ENCODE peak calls at places on chromosomes 3 and 15, in eight cellular contexts. One of them, this sample, is unnamed.

GRCh38 chr15:54256190-54256589 is 277.9 kb downstream of the UNC13C start:
- ATAC-seq in HCT116: no peak
- ATAC-seq in right lobe of liver: no peak
- ATAC-seq in heart left ventricle: no peak
- ATAC-seq in upper lobe of left lung: no peak
- ATAC-seq in body of pancreas: no peak
- ATAC-seq in A549: no peak
- ATAC-seq in HepG2: no peak
- ATAC-seq in this sample: no peak

GRCh38 chr3:128404276-128405062 is 62.2 kb downstream of the DNAJB8 start:
- ATAC-seq in HepG2: no peak
- ATAC-seq in upper lobe of left lung: no peak
- ATAC-seq in heart left ventricle: peak
- ATAC-seq in HCT116: peak
- ATAC-seq in right lobe of liver: no peak
- ATAC-seq in body of pancreas: no peak
- ATAC-seq in A549: no peak
- ATAC-seq in this sample: no peak

GRCh38 chr15:69892351-69892750 is 205.4 kb downstream of the TLE3 start:
- ATAC-seq in HCT116: no peak
- ATAC-seq in heart left ventricle: no peak
- ATAC-seq in HepG2: no peak
- ATAC-seq in upper lobe of left lung: no peak
- ATAC-seq in A549: no peak
- ATAC-seq in body of pancreas: no peak
- ATAC-seq in right lobe of liver: no peak
- ATAC-seq in this sample: no peak

GRCh38 chr3:123138819-123139517 is 62.8 kb upstream of the SEC22A start:
- ATAC-seq in HCT116: no peak
- ATAC-seq in upper lobe of left lung: no peak
- ATAC-seq in HepG2: no peak
- ATAC-seq in A549: no peak
- ATAC-seq in body of pancreas: no peak
- ATAC-seq in heart left ventricle: no peak
- ATAC-seq in right lobe of liver: no peak
- ATAC-seq in this sample: no peak

GRCh38 chr15:23648920-23649515 is 1.4 kb upstream of the MAGEL2 start:
- ATAC-seq in body of pancreas: peak
- ATAC-seq in HCT116: peak
- ATAC-seq in HepG2: peak
- ATAC-seq in A549: peak
- ATAC-seq in upper lobe of left lung: no peak
- ATAC-seq in right lobe of liver: peak
- ATAC-seq in heart left ventricle: no peak
- ATAC-seq in this sample: no peak

GRCh38 chr3:69097407-69098086 is 12.8 kb downstream of the ARL6IP5 start:
- ATAC-seq in right lobe of liver: no peak
- ATAC-seq in heart left ventricle: no peak
- ATAC-seq in body of pancreas: no peak
- ATAC-seq in A549: no peak
- ATAC-seq in HCT116: no peak
- ATAC-seq in upper lobe of left lung: peak
- ATAC-seq in HepG2: no peak
- ATAC-seq in this sample: no peak

GRCh38 chr3:111684640-111685039 is 89.5 kb upstream of the ZBED2 start:
- ATAC-seq in right lobe of liver: no peak
- ATAC-seq in HepG2: no peak
- ATAC-seq in HCT116: no peak
- ATAC-seq in heart left ventricle: no peak
- ATAC-seq in body of pancreas: no peak
- ATAC-seq in A549: no peak
- ATAC-seq in upper lobe of left lung: no peak
- ATAC-seq in this sample: no peak

GRCh38 chr3:195895078-195895899 is 13.1 kb downstream of the TNK2 start:
- ATAC-seq in HCT116: peak
- ATAC-seq in upper lobe of left lung: no peak
- ATAC-seq in HepG2: peak
- ATAC-seq in body of pancreas: peak
- ATAC-seq in A549: peak
- ATAC-seq in right lobe of liver: peak
- ATAC-seq in heart left ventricle: peak
- ATAC-seq in this sample: peak

GRCh38 chr3:142578309-142579223 is at the start of gene ATR:
- ATAC-seq in HCT116: peak
- ATAC-seq in right lobe of liver: peak
- ATAC-seq in upper lobe of left lung: peak
- ATAC-seq in HepG2: peak
- ATAC-seq in body of pancreas: peak
- ATAC-seq in heart left ventricle: peak
- ATAC-seq in A549: peak
- ATAC-seq in this sample: peak
- TF ChIP-seq POLR2A in HCT116: peak
- TF ChIP-seq POLR2A in right lobe of liver: peak
- TF ChIP-seq POLR2A in upper lobe of left lung: peak
- TF ChIP-seq POLR2A in HepG2: peak
- TF ChIP-seq POLR2A in body of pancreas: peak
- TF ChIP-seq POLR2A in heart left ventricle: no peak
- TF ChIP-seq POLR2A in A549: peak
- TF ChIP-seq POLR2A in this sample: peak

GRCh38 chr3:152157337-152157736 is 111.4 kb upstream of the MBNL1 start:
- ATAC-seq in body of pancreas: no peak
- ATAC-seq in upper lobe of left lung: no peak
- ATAC-seq in right lobe of liver: no peak
- ATAC-seq in HepG2: no peak
- ATAC-seq in HCT116: no peak
- ATAC-seq in A549: no peak
- ATAC-seq in heart left ventricle: no peak
- ATAC-seq in this sample: no peak

GRCh38 chr3:152156880-152157279 is 111.8 kb upstream of the MBNL1 start:
- ATAC-seq in upper lobe of left lung: no peak
- ATAC-seq in HCT116: no peak
- ATAC-seq in right lobe of liver: no peak
- ATAC-seq in A549: no peak
- ATAC-seq in heart left ventricle: no peak
- ATAC-seq in body of pancreas: no peak
- ATAC-seq in HepG2: no peak
- ATAC-seq in this sample: no peak

GRCh38 chr3:152155654-152156053 is 113.1 kb upstream of the MBNL1 start:
- ATAC-seq in right lobe of liver: no peak
- ATAC-seq in body of pancreas: no peak
- ATAC-seq in A549: no peak
- ATAC-seq in upper lobe of left lung: no peak
- ATAC-seq in HCT116: no peak
- ATAC-seq in HepG2: no peak
- ATAC-seq in heart left ventricle: no peak
- ATAC-seq in this sample: no peak

GRCh38 chr3:152160350-152161011 is 108.2 kb upstream of the MBNL1 start:
- ATAC-seq in body of pancreas: no peak
- ATAC-seq in right lobe of liver: no peak
- ATAC-seq in HepG2: no peak
- ATAC-seq in upper lobe of left lung: no peak
- ATAC-seq in HCT116: no peak
- ATAC-seq in heart left ventricle: no peak
- ATAC-seq in A549: no peak
- ATAC-seq in this sample: no peak

DNA sequence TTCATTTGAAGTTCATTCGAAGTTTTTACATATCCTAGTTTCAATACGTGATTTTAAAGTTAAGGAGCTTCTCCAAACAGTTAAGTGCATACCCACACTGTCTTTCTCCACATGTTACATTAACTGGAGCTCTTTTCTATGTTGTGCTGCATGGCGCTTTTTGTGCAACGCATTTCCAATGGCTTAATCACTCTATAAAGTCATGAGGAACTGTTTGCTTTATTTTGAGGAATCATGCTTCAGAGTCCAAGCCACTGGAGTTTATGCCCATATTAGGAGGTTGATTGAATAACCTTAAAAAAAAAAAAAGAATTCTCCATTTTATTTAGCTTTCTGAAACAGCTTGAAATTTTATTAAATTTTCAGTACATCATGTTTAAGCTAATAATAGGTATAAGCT is 109.4 kb upstream of the MBNL1 start:
- ATAC-seq in HepG2: no peak
- ATAC-seq in right lobe of liver: no peak
- ATAC-seq in heart left ventricle: no peak
- ATAC-seq in HCT116: no peak
- ATAC-seq in upper lobe of left lung: no peak
- ATAC-seq in body of pancreas: no peak
- ATAC-seq in A549: peak
- ATAC-seq in this sample: peak
- TF ChIP-seq POLR2A in HepG2: no peak
- TF ChIP-seq POLR2A in right lobe of liver: no peak
- TF ChIP-seq POLR2A in heart left ventricle: no peak
- TF ChIP-seq POLR2A in HCT116: no peak
- TF ChIP-seq POLR2A in upper lobe of left lung: no peak
- TF ChIP-seq POLR2A in body of pancreas: no peak
- TF ChIP-seq POLR2A in A549: no peak
- TF ChIP-seq POLR2A in this sample: no peak

GRCh38 chr3:138172625-138173024 is 2.1 kb downstream of the DBR1 start:
- ATAC-seq in HCT116: no peak
- ATAC-seq in right lobe of liver: no peak
- ATAC-seq in HepG2: no peak
- ATAC-seq in body of pancreas: no peak
- ATAC-seq in upper lobe of left lung: no peak
- ATAC-seq in heart left ventricle: no peak
- ATAC-seq in A549: no peak
- ATAC-seq in this sample: no peak

GRCh38 chr3:138180375-138181029 is 5.8 kb upstream of the DBR1 start:
- ATAC-seq in HCT116: peak
- ATAC-seq in body of pancreas: peak
- ATAC-seq in HepG2: peak
- ATAC-seq in right lobe of liver: peak
- ATAC-seq in upper lobe of left lung: no peak
- ATAC-seq in heart left ventricle: no peak
- ATAC-seq in A549: peak
- ATAC-seq in this sample: no peak

GRCh38 chr3:138173769-138174420 is 826 bp downstream of the DBR1 start:
- ATAC-seq in heart left ventricle: no peak
- ATAC-seq in right lobe of liver: no peak
- ATAC-seq in body of pancreas: no peak
- ATAC-seq in HCT116: peak
- ATAC-seq in HepG2: peak
- ATAC-seq in A549: peak
- ATAC-seq in upper lobe of left lung: no peak
- ATAC-seq in this sample: no peak

DNA sequence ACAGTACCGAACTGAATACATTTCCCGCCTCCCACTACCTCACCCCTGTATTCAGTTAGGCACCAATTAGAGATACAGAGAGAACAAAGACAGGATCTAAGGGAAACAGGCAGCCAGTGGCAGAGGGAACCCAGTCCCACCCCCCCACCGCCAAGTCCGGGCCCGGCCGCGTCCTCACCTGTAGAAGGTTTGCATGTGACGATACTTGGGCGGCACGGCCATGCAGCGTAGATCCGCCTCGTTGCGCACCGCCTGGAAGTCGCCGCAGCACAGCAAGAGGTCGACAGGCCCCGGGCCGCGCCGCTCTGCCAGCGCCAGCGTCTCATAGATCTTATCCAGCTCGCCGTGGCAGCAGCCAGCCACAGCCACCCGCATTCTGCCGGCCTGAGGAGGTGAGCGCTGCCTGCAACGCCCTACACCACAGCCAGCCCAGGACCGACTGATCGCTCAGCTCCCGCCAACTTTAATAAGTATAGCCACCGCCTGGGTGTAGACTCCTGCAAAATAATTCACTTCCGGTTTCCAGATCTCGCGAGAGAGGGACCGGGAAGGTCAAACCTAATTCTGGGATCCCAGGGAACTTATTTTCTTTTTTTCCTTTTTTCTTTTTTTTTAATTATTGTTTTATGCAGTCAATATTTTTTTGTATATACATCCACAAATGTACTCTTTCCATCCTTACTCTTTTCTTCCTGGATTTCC is at the start of gene DBR1:
- ATAC-seq in HepG2: peak
- ATAC-seq in body of pancreas: peak
- ATAC-seq in upper lobe of left lung: peak
- ATAC-seq in HCT116: peak
- ATAC-seq in A549: peak
- ATAC-seq in right lobe of liver: peak
- ATAC-seq in heart left ventricle: peak
- ATAC-seq in this sample: peak
- TF ChIP-seq POLR2A in HepG2: peak
- TF ChIP-seq POLR2A in body of pancreas: peak
- TF ChIP-seq POLR2A in upper lobe of left lung: peak
- TF ChIP-seq POLR2A in HCT116: peak
- TF ChIP-seq POLR2A in A549: peak
- TF ChIP-seq POLR2A in right lobe of liver: peak
- TF ChIP-seq POLR2A in heart left ventricle: no peak
- TF ChIP-seq POLR2A in this sample: peak

GRCh38 chr3:39143051-39143885 is 10.1 kb downstream of the CSRNP1 start:
- ATAC-seq in heart left ventricle: no peak
- ATAC-seq in upper lobe of left lung: no peak
- ATAC-seq in body of pancreas: no peak
- ATAC-seq in A549: no peak
- ATAC-seq in HepG2: no peak
- ATAC-seq in HCT116: no peak
- ATAC-seq in right lobe of liver: no peak
- ATAC-seq in this sample: no peak

GRCh38 chr3:39142067-39142466 is 11.3 kb downstream of the CSRNP1 start:
- ATAC-seq in right lobe of liver: peak
- ATAC-seq in upper lobe of left lung: peak
- ATAC-seq in A549: no peak
- ATAC-seq in heart left ventricle: peak
- ATAC-seq in HCT116: no peak
- ATAC-seq in body of pancreas: peak
- ATAC-seq in HepG2: no peak
- ATAC-seq in this sample: no peak

GRCh38 chr3:39140341-39140971 is 12.9 kb downstream of the CSRNP1 start:
- ATAC-seq in A549: no peak
- ATAC-seq in upper lobe of left lung: no peak
- ATAC-seq in heart left ventricle: no peak
- ATAC-seq in body of pancreas: no peak
- ATAC-seq in right lobe of liver: no peak
- ATAC-seq in HCT116: peak
- ATAC-seq in HepG2: peak
- ATAC-seq in this sample: no peak

GRCh38 chr3:39139442-39139841 is 13.9 kb downstream of the CSRNP1 start:
- ATAC-seq in right lobe of liver: no peak
- ATAC-seq in HepG2: no peak
- ATAC-seq in upper lobe of left lung: no peak
- ATAC-seq in heart left ventricle: no peak
- ATAC-seq in A549: no peak
- ATAC-seq in body of pancreas: no peak
- ATAC-seq in HCT116: no peak
- ATAC-seq in this sample: no peak

DNA sequence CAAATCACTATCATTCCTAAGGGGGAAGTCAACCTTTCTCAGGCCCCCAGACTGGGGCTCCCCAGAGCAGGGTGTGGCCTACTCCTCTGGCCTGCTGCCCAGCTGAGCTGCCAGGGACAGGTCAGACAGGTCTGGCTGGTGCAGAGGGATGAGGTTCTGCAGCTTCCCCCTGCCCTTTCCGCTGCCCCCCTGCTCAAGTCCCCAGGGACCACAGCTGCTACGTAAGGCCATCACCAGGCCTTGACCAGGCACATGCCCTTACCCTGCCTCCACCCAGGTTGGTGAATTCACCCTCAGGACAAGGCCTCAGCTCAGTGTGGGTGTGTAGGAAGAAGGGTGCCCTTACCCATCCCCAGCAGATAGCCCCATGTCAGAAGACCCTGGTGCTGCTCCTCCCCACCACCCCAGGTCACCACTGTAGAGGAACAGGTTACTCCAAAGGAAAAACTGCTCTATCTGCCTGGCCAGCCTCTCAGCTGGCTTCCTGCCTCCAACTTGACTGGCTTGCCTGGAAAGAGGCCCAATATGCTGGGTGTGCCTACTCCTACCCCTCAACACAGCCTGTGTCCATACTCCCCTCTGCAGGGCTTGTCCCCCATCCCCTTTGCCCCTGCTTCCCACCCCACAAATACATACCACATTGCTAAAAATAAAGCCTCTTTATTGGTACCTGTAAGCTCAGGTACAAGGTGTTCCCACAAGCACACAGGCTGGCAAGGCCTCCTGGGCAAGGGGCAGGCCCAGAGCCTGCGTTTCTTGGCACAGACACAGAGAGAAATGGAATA is 12.0 kb downstream of the CSRNP1 start:
- ATAC-seq in HCT116: peak
- ATAC-seq in body of pancreas: peak
- ATAC-seq in heart left ventricle: peak
- ATAC-seq in HepG2: peak
- ATAC-seq in A549: peak
- ATAC-seq in upper lobe of left lung: peak
- ATAC-seq in right lobe of liver: peak
- ATAC-seq in this sample: peak
- TF ChIP-seq POLR2A in HCT116: no peak
- TF ChIP-seq POLR2A in body of pancreas: no peak
- TF ChIP-seq POLR2A in heart left ventricle: no peak
- TF ChIP-seq POLR2A in HepG2: peak
- TF ChIP-seq POLR2A in A549: no peak
- TF ChIP-seq POLR2A in upper lobe of left lung: no peak
- TF ChIP-seq POLR2A in right lobe of liver: peak
- TF ChIP-seq POLR2A in this sample: no peak